ENCODE peak calls at places on chromosome 16, in seven cellular contexts. T, H, M, X, S, Y and A are unnamed samples.

GRCh38 chr16:63230383-63230782 is 1194.1 kb upstream of the CDH8 start:
- DNase-seq in T (no peak), H (no peak), M (no peak), X (no peak), S (no peak), Y (no peak), A (no peak)

GRCh38 chr16:58462499-58462996 is 37.4 kb upstream of the NDRG4 start:
- DNase-seq in T (no peak), H (no peak), M (no peak), X (no peak), S (no peak), Y (no peak), A (no peak)

GRCh38 chr16:21628772-21629171 is 23.6 kb downstream of the IGSF6 start:
- DNase-seq in T (no peak), H (no peak), M (no peak), X (peak; percentile 71), S (no peak), Y (no peak), A (no peak)

GRCh38 chr16:62929593-62929992 is 893.4 kb upstream of the CDH8 start:
- DNase-seq in T (no peak), H (no peak), M (no peak), X (no peak), S (no peak), Y (no peak), A (no peak)

GRCh38 chr16:534089-534635 is 6.7 kb downstream of the CAPN15 start:
- DNase-seq in T (no peak), H (no peak), M (peak; percentile 60), X (no peak), S (no peak), Y (no peak), A (no peak)

GRCh38 chr16:14510939-14511797 is 118.9 kb downstream of the PARN start:
- DNase-seq in T (no peak), H (peak; percentile 72), M (no peak), X (peak; percentile 93), S (no peak), Y (no peak), A (no peak)

GRCh38 chr16:19933740-19934139 is 49.1 kb upstream of the GPRC5B start:
- DNase-seq in T (peak; percentile 9), H (no peak), M (no peak), X (no peak), S (no peak), Y (no peak), A (no peak)

GRCh38 chr16:22347100-22347820 is 27.2 kb downstream of the CDR2 start:
- DNase-seq in T (no peak), H (no peak), M (no peak), X (no peak), S (no peak), Y (no peak), A (no peak)

GRCh38 chr16:49148410-49148809 is 133.2 kb downstream of the CBLN1 start:
- DNase-seq in T (no peak), H (no peak), M (no peak), X (no peak), S (no peak), Y (no peak), A (no peak)

GRCh38 chr16:58306327-58306726 is 11.5 kb upstream of the PRSS54 start:
- DNase-seq in T (no peak), H (peak; percentile 58), M (peak; percentile 56), X (peak; percentile 19), S (no peak), Y (peak; percentile 33), A (no peak)

GRCh38 chr16:71846443-71846842 is 667 bp downstream of the ATXN1L start:
- DNase-seq in T (no peak), H (peak; percentile 29), M (no peak), X (peak; percentile 17), S (no peak), Y (no peak), A (no peak)

GRCh38 chr16:79601092-79601977 is 798 bp upstream of the MAF start:
- DNase-seq in T (no peak), H (peak; percentile 32), M (peak; percentile 72), X (peak; percentile 11), S (peak; percentile 62), Y (peak; percentile 28), A (no peak)

GRCh38 chr16:66587881-66588600 is 8.8 kb downstream of the CMTM2 start:
- DNase-seq in T (no peak), H (no peak), M (no peak), X (no peak), S (no peak), Y (no peak), A (no peak)

GRCh38 chr16:48862087-48862532 is 252.1 kb upstream of the N4BP1 start:
- DNase-seq in T (no peak), H (no peak), M (no peak), X (peak; percentile 67), S (peak; percentile 36), Y (no peak), A (no peak)

GRCh38 chr16:70687671-70688265 is 1.9 kb upstream of the MTSS2 start:
- DNase-seq in T (no peak), H (no peak), M (no peak), X (no peak), S (no peak), Y (no peak), A (no peak)

GRCh38 chr16:10984509-10984908 is 40.1 kb downstream of the CLEC16A start:
- DNase-seq in T (no peak), H (peak; percentile 49), M (no peak), X (peak; percentile 45), S (no peak), Y (no peak), A (no peak)

GRCh38 chr16:30053376-30054015 is 12.1 kb upstream of the ALDOA start:
- DNase-seq in T (no peak), H (peak; percentile 78), M (no peak), X (peak; percentile 65), S (no peak), Y (no peak), A (no peak)

GRCh38 chr16:10087151-10087550 is 95.1 kb downstream of the GRIN2A start:
- DNase-seq in T (no peak), H (no peak), M (no peak), X (no peak), S (no peak), Y (no peak), A (no peak)

GRCh38 chr16:30609002-30609927 is 924 bp downstream of the ZNF689 start:
- DNase-seq in T (peak; percentile 74), H (peak; percentile 54), M (peak; percentile 54), X (peak; percentile 36), S (peak; percentile 47), Y (peak; percentile 39), A (peak; percentile 23)

GRCh38 chr16:626787-627457 is 3.9 kb upstream of the WFIKKN1 start:
- DNase-seq in T (no peak), H (peak; percentile 95), M (no peak), X (peak; percentile 94), S (peak; percentile 94), Y (no peak), A (peak; percentile 68)

DNA sequence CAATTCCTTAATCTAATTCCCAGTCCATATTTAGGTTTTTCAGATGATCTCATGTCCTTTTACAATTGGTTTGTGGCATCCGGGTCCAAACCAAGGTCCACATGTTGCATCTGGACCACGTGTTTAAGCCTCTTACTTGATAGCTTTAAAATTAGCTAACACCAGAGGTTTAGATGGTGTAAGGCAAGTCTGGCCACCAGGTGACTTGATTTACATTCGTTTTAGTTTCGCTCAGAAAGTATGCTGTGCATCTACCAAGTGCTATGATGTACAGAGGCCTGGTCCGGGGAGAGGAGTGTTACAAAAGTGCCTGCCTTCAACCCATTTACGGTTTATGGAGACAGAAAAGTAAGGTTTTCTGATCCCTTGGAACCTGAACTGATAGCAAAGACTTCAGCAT is 878 bp upstream of the DNAJA2 start:
- DNase-seq in T (no peak), H (no peak), M (no peak), X (peak; percentile 11), S (no peak), Y (no peak), A (no peak)
- TF ChIP-seq CTCF in T (no peak), H (no peak), M (no peak), X (peak; percentile 24), S (no peak), Y (no peak), A (no peak)

GRCh38 chr16:82631701-82632685 is 5.2 kb downstream of the CDH13 start:
- DNase-seq in T (no peak), H (no peak), M (no peak), X (peak; percentile 52), S (no peak), Y (no peak), A (no peak)
- TF ChIP-seq CTCF in T (no peak), H (peak; percentile 1), M (no peak), X (peak; percentile 39), S (peak; percentile 26), Y (no peak), A (no peak)

GRCh38 chr16:88595921-88596320 is 25.7 kb downstream of the ZC3H18 start:
- DNase-seq in T (no peak), H (no peak), M (no peak), X (no peak), S (no peak), Y (no peak), A (no peak)
- TF ChIP-seq CTCF in T (no peak), H (no peak), M (no peak), X (no peak), S (no peak), Y (no peak), A (no peak)

GRCh38 chr16:87075319-87075860 is 241.8 kb downstream of the C16orf95 start:
- DNase-seq in T (no peak), H (no peak), M (no peak), X (no peak), S (no peak), Y (no peak), A (no peak)

GRCh38 chr16:87074635-87075318 is 242.4 kb downstream of the C16orf95 start:
- DNase-seq in T (no peak), H (no peak), M (no peak), X (no peak), S (no peak), Y (no peak), A (no peak)

GRCh38 chr16:87076331-87076949 is 240.8 kb downstream of the C16orf95 start:
- DNase-seq in T (no peak), H (no peak), M (no peak), X (no peak), S (no peak), Y (no peak), A (no peak)

GRCh38 chr16:87077750-87078127 is 239.5 kb downstream of the C16orf95 start:
- DNase-seq in T (no peak), H (no peak), M (no peak), X (no peak), S (no peak), Y (no peak), A (no peak)

GRCh38 chr16:87076950-87077749 is 240.0 kb downstream of the C16orf95 start:
- DNase-seq in T (no peak), H (peak; percentile 66), M (peak; percentile 69), X (peak; percentile 58), S (no peak), Y (no peak), A (no peak)
- TF ChIP-seq CTCF in T (peak; percentile 40), H (peak; percentile 82), M (peak; percentile 47), X (peak; percentile 71), S (no peak), Y (no peak), A (no peak)

GRCh38 chr16:55434000-55434399 is 45.0 kb upstream of the MMP2 start:
- DNase-seq in T (no peak), H (no peak), M (no peak), X (no peak), S (no peak), Y (no peak), A (no peak)
- TF ChIP-seq CTCF in T (no peak), H (no peak), M (no peak), X (no peak), S (no peak), Y (no peak), A (no peak)

GRCh38 chr16:16143038-16143763 is 80.1 kb downstream of the ABCC6 start:
- DNase-seq in T (no peak), H (no peak), M (no peak), X (no peak), S (no peak), Y (no peak), A (no peak)
- TF ChIP-seq CTCF in T (no peak), H (peak; percentile 38), M (no peak), X (peak; percentile 28), S (no peak), Y (peak; percentile 8), A (no peak)